ENCODE peak calls at places on chromosomes 13 and 19, in seven cellular contexts. I is cardiac fibroblast, F is endothelial cell, L is OCI-LY7, Z is nephron progenitor cell, C is fibroblast of mammary gland, Q is H9. J is an unnamed sample.

GRCh38 chr19:13117176-13117771 is 734 bp upstream of the TRMT1 start:
- DNase-seq in I (no peak), F (no peak), L (no peak), Z (no peak), C (no peak), Q (no peak), J (no peak)

GRCh38 chr19:56765107-56765506 is 75.4 kb downstream of the PEG3 start:
- DNase-seq in I (peak), F (no peak), L (no peak), Z (no peak), C (peak), Q (no peak), J (no peak)

GRCh38 chr13:77883328-77883727 is 35.3 kb downstream of the EDNRB start:
- DNase-seq in I (no peak), F (no peak), L (no peak), Z (no peak), C (no peak), Q (no peak), J (no peak)

GRCh38 chr19:13401388-13401787 is 104.9 kb downstream of the CACNA1A start:
- DNase-seq in I (peak), F (peak), L (peak), Z (no peak), C (peak), Q (peak), J (no peak)

GRCh38 chr19:19443902-19444693 is 38.6 kb downstream of the GATAD2A start:
- DNase-seq in I (no peak), F (no peak), L (no peak), Z (no peak), C (no peak), Q (no peak), J (no peak)

GRCh38 chr13:41780736-41781708 is 179.9 kb downstream of the VWA8 start:
- DNase-seq in I (peak), F (no peak), L (no peak), Z (no peak), C (peak), Q (no peak), J (no peak)

GRCh38 chr19:41886761-41887710 is 4.1 kb downstream of the ARHGEF1 start:
- DNase-seq in I (no peak), F (no peak), L (peak), Z (no peak), C (no peak), Q (no peak), J (peak)

GRCh38 chr13:49716615-49717014 is 25.3 kb upstream of the EBPL start:
- DNase-seq in I (no peak), F (no peak), L (no peak), Z (no peak), C (no peak), Q (no peak), J (no peak)

GRCh38 chr13:113971471-113972231 is 2.2 kb downstream of the C13orf46 start:
- DNase-seq in I (no peak), F (no peak), L (no peak), Z (no peak), C (no peak), Q (no peak), J (no peak)

GRCh38 chr19:38391911-38392464 is 3.5 kb downstream of the SPRED3 start:
- DNase-seq in I (no peak), F (no peak), L (no peak), Z (no peak), C (no peak), Q (no peak), J (no peak)

GRCh38 chr19:40702337-40703012 is 12.0 kb upstream of the NUMBL start:
- DNase-seq in I (peak), F (peak), L (no peak), Z (peak), C (no peak), Q (peak), J (no peak)

GRCh38 chr13:33052446-33052845 is 36.2 kb downstream of the KL start:
- DNase-seq in I (peak), F (no peak), L (no peak), Z (no peak), C (peak), Q (no peak), J (no peak)

GRCh38 chr19:33234092-33234491 is 8.4 kb upstream of the SLC7A10 start:
- DNase-seq in I (no peak), F (no peak), L (no peak), Z (no peak), C (no peak), Q (no peak), J (no peak)

GRCh38 chr19:44897835-44898234 is 6.8 kb downstream of the TOMM40 start:
- DNase-seq in I (no peak), F (no peak), L (no peak), Z (no peak), C (no peak), Q (no peak), J (no peak)

GRCh38 chr19:4327252-4327876 is 11.3 kb downstream of the STAP2 start:
- DNase-seq in I (peak), F (peak), L (peak), Z (peak), C (peak), Q (peak), J (peak)

GRCh38 chr19:30317403-30317802 is 54.8 kb upstream of the ZNF536 start:
- DNase-seq in I (no peak), F (no peak), L (no peak), Z (no peak), C (no peak), Q (peak), J (no peak)

GRCh38 chr13:50509771-50510441 is 333.6 kb downstream of the DLEU7 start:
- DNase-seq in I (no peak), F (no peak), L (peak), Z (no peak), C (no peak), Q (no peak), J (no peak)

GRCh38 chr13:92900455-92900854 is 326.2 kb upstream of the GPC6 start:
- DNase-seq in I (peak), F (no peak), L (no peak), Z (no peak), C (no peak), Q (no peak), J (no peak)

GRCh38 chr13:34038326-34039068 is 220.5 kb downstream of the RFC3 start:
- DNase-seq in I (no peak), F (no peak), L (peak), Z (no peak), C (no peak), Q (no peak), J (no peak)

GRCh38 chr13:65401315-65401714 is 1828.8 kb downstream of the PCDH9 start:
- DNase-seq in I (no peak), F (no peak), L (no peak), Z (no peak), C (no peak), Q (no peak), J (no peak)

GRCh38 chr19:13964776-13965175 is 12.5 kb downstream of the DCAF15 start:
- DNase-seq in I (no peak), F (no peak), L (no peak), Z (no peak), C (peak), Q (no peak), J (no peak)

GRCh38 chr19:49103331-49104085 is 10.7 kb upstream of the LIN7B start:
- DNase-seq in I (no peak), F (no peak), L (no peak), Z (no peak), C (no peak), Q (no peak), J (no peak)

GRCh38 chr19:18648971-18649310 is 12.1 kb downstream of the KLHL26 start:
- DNase-seq in I (peak), F (no peak), L (no peak), Z (no peak), C (no peak), Q (no peak), J (no peak)

GRCh38 chr13:43572601-43573360 is 214.0 kb downstream of the ENOX1 start:
- DNase-seq in I (no peak), F (no peak), L (no peak), Z (no peak), C (peak), Q (no peak), J (no peak)

GRCh38 chr19:32201661-32202060 is 143.7 kb upstream of the ZNF507 start:
- DNase-seq in I (no peak), F (no peak), L (no peak), Z (no peak), C (no peak), Q (no peak), J (no peak)

GRCh38 chr13:51958217-51958547 is 53.1 kb downstream of the ATP7B start:
- DNase-seq in I (no peak), F (no peak), L (no peak), Z (no peak), C (no peak), Q (no peak), J (no peak)

GRCh38 chr13:32022292-32022691 is 9.3 kb upstream of the FRY start:
- DNase-seq in I (no peak), F (no peak), L (no peak), Z (peak), C (peak), Q (no peak), J (no peak)

GRCh38 chr19:58476498-58477015 is 405 bp downstream of the ZNF446 start:
- DNase-seq in I (peak), F (no peak), L (no peak), Z (no peak), C (peak), Q (peak), J (peak)

GRCh38 chr13:32175307-32175706 is 139.9 kb downstream of the ZAR1L start:
- DNase-seq in I (peak), F (no peak), L (no peak), Z (peak), C (peak), Q (no peak), J (no peak)

GRCh38 chr13:65400707-65401106 is 1829.4 kb downstream of the PCDH9 start:
- DNase-seq in I (no peak), F (no peak), L (no peak), Z (no peak), C (no peak), Q (no peak), J (no peak)

DNA sequence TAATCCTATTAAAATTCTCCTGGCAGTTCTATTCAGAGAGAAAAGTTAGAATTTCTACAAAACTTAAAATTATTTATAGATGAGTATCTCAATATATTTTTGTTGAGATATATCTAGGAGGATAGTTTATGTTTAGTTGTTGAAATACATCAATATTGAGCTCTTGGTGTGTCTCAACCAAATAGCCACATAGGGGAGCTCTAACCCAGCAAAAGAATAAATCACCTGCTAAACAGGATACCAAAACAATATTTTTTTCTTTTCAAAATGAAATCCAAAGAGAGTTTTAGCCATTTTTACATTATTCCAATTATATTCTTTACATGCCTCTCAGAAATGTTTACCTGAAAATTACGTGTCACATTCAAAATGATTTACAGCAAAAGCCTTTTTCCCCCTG is 954.7 kb downstream of the SLITRK6 start:
- DNase-seq in I (no peak), F (no peak), L (peak), Z (no peak), C (no peak), Q (no peak), J (no peak)
- TF ChIP-seq CTCF in I (no peak), F (peak), L (peak), Z (peak), C (no peak), Q (peak), J (no peak)

DNA sequence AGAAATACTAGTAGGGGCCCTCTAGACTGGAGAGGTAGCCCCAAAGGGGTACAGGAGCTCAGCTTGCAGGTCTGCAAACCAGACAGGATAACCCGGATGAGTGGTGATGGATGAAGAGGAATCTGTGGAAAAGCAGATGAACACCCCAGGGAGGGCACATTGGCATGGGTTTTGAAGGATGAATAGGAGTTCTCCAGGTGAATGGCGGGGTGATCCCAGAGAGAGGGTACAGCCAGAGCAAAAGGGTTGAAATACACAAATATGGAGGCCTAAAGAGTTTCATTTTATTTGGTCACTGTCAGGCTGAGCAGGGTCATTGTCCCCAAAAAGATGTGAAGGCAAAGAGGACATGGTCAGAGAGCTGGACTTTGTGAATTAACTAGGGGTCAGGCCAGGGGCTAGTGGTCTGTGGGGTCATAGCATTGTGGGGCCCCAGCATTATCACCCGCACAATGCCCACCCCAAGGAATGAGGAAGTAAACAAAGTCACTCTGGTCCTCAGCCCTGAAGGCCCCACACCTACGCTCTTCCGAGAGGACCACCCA is 4.8 kb downstream of the NR2F6 start:
- DNase-seq in I (no peak), F (no peak), L (no peak), Z (no peak), C (no peak), Q (no peak), J (no peak)
- TF ChIP-seq CTCF in I (no peak), F (no peak), L (no peak), Z (no peak), C (no peak), Q (no peak), J (no peak)

GRCh38 chr19:35030257-35031071 is at the start of gene SCN1B:
- DNase-seq in I (peak), F (peak), L (no peak), Z (peak), C (peak), Q (peak), J (peak)
- TF ChIP-seq CTCF in I (no peak), F (no peak), L (no peak), Z (no peak), C (no peak), Q (no peak), J (no peak)

DNA sequence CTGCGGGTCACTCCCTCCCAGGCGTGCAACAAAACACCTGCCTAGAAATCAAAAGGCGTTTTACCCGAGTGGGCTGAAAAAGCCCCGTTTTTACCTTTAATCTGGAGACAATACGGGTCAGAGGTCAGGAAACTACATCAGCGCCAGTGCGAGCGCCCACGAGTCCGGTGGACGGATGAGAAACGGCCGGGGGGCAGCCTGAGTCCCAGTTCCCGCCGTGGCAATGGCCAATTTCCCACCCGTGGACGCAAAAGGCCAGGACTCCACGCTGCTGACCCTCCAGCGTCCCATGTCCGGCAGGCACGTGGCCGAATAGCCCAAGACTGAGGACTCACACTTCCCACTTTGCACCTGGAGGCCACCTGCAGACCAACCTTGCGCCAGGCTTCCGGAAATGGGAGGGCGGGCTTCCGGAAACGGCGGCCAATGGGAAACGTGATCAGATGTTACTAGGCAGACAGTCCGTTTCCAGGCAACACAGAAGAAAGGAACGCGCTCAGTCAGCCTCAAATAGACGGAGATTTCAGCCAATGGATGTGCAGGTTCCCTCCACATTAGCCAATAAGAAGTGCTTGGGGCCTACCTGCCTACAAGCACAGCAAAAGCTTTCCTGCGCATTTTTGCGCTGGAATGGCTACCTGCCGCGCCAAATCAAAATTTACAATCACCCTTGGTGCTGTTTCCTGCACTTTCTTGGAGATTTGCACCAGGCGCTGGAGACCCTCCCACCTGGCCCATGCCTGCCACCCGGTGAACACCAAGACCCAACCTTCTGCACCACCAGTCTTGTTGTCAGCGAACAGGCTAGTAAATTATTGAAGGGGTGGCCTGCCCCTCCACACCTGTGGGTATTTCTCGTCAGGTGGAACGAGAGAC is 47.4 kb downstream of the ZFP14 start:
- DNase-seq in I (peak), F (peak), L (peak), Z (peak), C (peak), Q (peak), J (peak)
- TF ChIP-seq CTCF in I (no peak), F (no peak), L (no peak), Z (no peak), C (no peak), Q (no peak), J (no peak)

DNA sequence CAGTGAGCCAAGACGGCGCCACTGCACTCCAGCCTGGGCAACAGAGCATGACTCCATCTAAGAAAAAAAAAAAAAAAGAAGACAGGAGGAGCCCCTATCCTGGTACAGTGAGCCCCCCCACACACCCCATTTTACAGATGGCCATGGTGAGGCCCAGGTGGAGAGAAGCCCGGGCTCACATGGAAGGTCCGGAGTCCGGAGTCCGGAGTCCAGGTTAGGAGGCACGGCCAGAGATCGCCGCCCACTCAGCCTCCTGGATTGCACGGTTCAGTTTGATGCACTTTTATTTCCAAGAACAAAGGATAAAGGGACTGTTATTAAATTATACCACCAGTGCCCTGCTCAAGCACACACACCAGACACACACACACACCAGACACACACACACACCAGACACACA is 11.3 kb upstream of the BTBD2 start:
- DNase-seq in I (no peak), F (no peak), L (no peak), Z (no peak), C (no peak), Q (no peak), J (no peak)
- TF ChIP-seq CTCF in I (no peak), F (no peak), L (no peak), Z (no peak), C (no peak), Q (no peak), J (no peak)

GRCh38 chr13:53069800-53070199 is 41.2 kb downstream of the OLFM4 start:
- DNase-seq in I (no peak), F (no peak), L (no peak), Z (no peak), C (no peak), Q (no peak), J (no peak)

GRCh38 chr13:53073711-53074110 is 45.1 kb downstream of the OLFM4 start:
- DNase-seq in I (no peak), F (no peak), L (no peak), Z (no peak), C (no peak), Q (no peak), J (no peak)

GRCh38 chr13:53066411-53066810 is 37.8 kb downstream of the OLFM4 start:
- DNase-seq in I (no peak), F (no peak), L (no peak), Z (no peak), C (no peak), Q (no peak), J (no peak)

GRCh38 chr13:53064721-53065120 is 36.1 kb downstream of the OLFM4 start:
- DNase-seq in I (no peak), F (no peak), L (no peak), Z (no peak), C (peak), Q (no peak), J (no peak)

GRCh38 chr13:53068841-53069520 is 40.4 kb downstream of the OLFM4 start:
- DNase-seq in I (no peak), F (no peak), L (no peak), Z (no peak), C (no peak), Q (no peak), J (no peak)
- TF ChIP-seq CTCF in I (no peak), F (no peak), L (no peak), Z (no peak), C (no peak), Q (no peak), J (no peak)

DNA sequence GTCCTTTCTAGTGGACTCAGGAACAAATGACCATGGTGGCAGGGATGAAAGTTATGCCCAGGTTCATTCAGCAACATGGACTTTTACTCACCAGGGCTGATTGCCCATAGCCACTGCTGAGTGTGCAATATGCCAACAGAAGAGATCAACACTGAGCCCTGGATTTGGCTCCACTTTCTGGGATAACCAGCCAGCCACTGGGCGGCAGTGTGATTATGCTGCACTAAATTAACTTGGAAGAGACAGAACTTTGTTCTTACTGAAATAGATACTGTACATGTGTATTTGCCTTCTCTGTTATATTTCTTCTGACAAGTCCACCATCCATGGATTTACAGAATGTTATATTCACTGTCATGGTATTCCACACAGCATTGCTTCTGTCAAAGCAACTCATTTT is 257.4 kb downstream of the TDRD3 start:
- DNase-seq in I (peak), F (peak), L (no peak), Z (peak), C (no peak), Q (no peak), J (no peak)
- TF ChIP-seq CTCF in I (peak), F (no peak), L (peak), Z (peak), C (peak), Q (peak), J (peak)